ENCODE peak calls at places on chromosomes 4 and X, in ten cellular contexts. E is sigmoid colon; K is naive thymus-derived CD8-positive, alpha-beta T cell; B is ELF-1; X is T-helper 9 cell; L is GM13977; T is bronchial epithelial cell; Q is AG08396; U is ACHN; O is AG09309. F is an unnamed sample.

GRCh38 chrX:107600366-107600765 is 27.9 kb upstream of the PRPS1 start:
- DNase-seq in Q (no peak), O (no peak), T (peak; percentile 12), U (no peak), X (no peak), B (no peak), K (no peak), E (no peak), L (no peak), F (no peak)

GRCh38 chrX:129961180-129962083 is 21.0 kb upstream of the BCORL1 start:
- DNase-seq in X (peak; percentile 46), E (peak; percentile 64), U (peak; percentile 60), Q (no peak), B (peak; percentile 90), O (no peak), T (peak; percentile 37), L (peak; percentile 85), K (peak; percentile 51), F (no peak)

GRCh38 chr4:161457906-161458305 is 705.9 kb downstream of the FSTL5 start:
- DNase-seq in Q (no peak), X (no peak), E (no peak), O (no peak), L (no peak), U (no peak), K (no peak), B (no peak), T (no peak), F (no peak)

GRCh38 chr4:13248621-13249298 is 235.4 kb downstream of the RAB28 start:
- DNase-seq in E (no peak), U (peak; percentile 10), L (no peak), O (no peak), Q (no peak), B (no peak), K (no peak), T (no peak), X (no peak), F (no peak)

GRCh38 chrX:118730500-118731247 is 3.3 kb downstream of the IL13RA1 start:
- DNase-seq in T (peak; percentile 83), L (no peak), U (no peak), B (no peak), O (peak; percentile 59), Q (no peak), K (no peak), X (no peak), E (no peak), F (peak; percentile 41)

GRCh38 chr4:57424231-57424897 is 314.2 kb upstream of the IGFBP7 start:
- DNase-seq in U (peak; percentile 16), K (no peak), Q (peak; percentile 47), E (no peak), X (no peak), B (peak; percentile 14), L (no peak), T (peak; percentile 92), O (peak; percentile 88), F (no peak)

GRCh38 chr4:153161599-153161971 is 42.7 kb upstream of the TRIM2 start:
- DNase-seq in E (no peak), L (no peak), X (no peak), U (no peak), T (no peak), O (no peak), Q (no peak), K (no peak), B (no peak), F (no peak)

GRCh38 chr4:80069108-80069836 is 3.8 kb downstream of the ANTXR2 start:
- DNase-seq in X (no peak), B (no peak), T (peak; percentile 22), O (no peak), L (no peak), Q (no peak), K (no peak), U (no peak), E (no peak), F (no peak)

GRCh38 chr4:100118213-100118612 is 72.1 kb downstream of the DDIT4L start:
- DNase-seq in X (no peak), U (no peak), Q (no peak), O (peak; percentile 18), K (no peak), T (peak; percentile 40), B (no peak), L (no peak), E (no peak), F (no peak)

GRCh38 chrX:71615056-71615455 is 3.3 kb downstream of the CXCR3 start:
- DNase-seq in Q (no peak), U (no peak), L (no peak), T (no peak), E (peak; percentile 11), X (no peak), O (no peak), K (no peak), B (no peak), F (no peak)

GRCh38 chr4:186169942-186170802 is 21.2 kb upstream of the CYP4V2 start:
- DNase-seq in B (no peak), E (no peak), K (no peak), O (no peak), U (no peak), X (no peak), Q (no peak), T (no peak), L (no peak), F (no peak)

GRCh38 chrX:119635799-119636198 is 29.6 kb upstream of the NKRF start:
- DNase-seq in L (no peak), X (no peak), B (no peak), Q (no peak), O (no peak), E (no peak), K (no peak), U (no peak), T (no peak), F (no peak)

GRCh38 chrX:108537005-108537404 is 97.4 kb downstream of the COL4A5 start:
- DNase-seq in O (no peak), X (no peak), T (peak; percentile 38), E (no peak), L (peak; percentile 26), K (no peak), U (peak; percentile 37), B (peak; percentile 22), Q (peak; percentile 14), F (peak; percentile 6)

GRCh38 chr4:99205104-99205979 is 13.7 kb downstream of the ADH6 start:
- DNase-seq in E (no peak), X (no peak), O (no peak), K (no peak), T (peak; percentile 33), B (no peak), Q (no peak), U (no peak), L (no peak), F (no peak)

GRCh38 chr4:41426523-41426922 is 111.4 kb upstream of the LIMCH1 start:
- DNase-seq in B (no peak), K (no peak), X (no peak), E (no peak), Q (no peak), L (no peak), T (no peak), O (no peak), U (no peak), F (no peak)

GRCh38 chr4:11471613-11472012 is 42.9 kb upstream of the HS3ST1 start:
- DNase-seq in O (no peak), X (peak; percentile 26), L (no peak), B (no peak), Q (no peak), U (no peak), K (peak; percentile 27), T (peak; percentile 53), E (peak; percentile 68), F (no peak)

GRCh38 chr4:83599183-83599582 is 63.3 kb downstream of the GPAT3 start:
- DNase-seq in L (no peak), O (no peak), B (no peak), T (peak; percentile 75), U (peak; percentile 60), Q (no peak), E (no peak), X (no peak), K (no peak), F (no peak)

GRCh38 chrX:150361777-150362351 is 1.3 kb upstream of the MAMLD1 start:
- DNase-seq in O (no peak), T (no peak), K (no peak), E (peak; percentile 74), Q (peak; percentile 55), U (peak; percentile 10), B (peak; percentile 46), X (no peak), L (no peak), F (no peak)

GRCh38 chr4:98027827-98028226 is 115.4 kb downstream of the STPG2 start:
- DNase-seq in E (no peak), L (no peak), K (no peak), Q (no peak), U (peak; percentile 45), X (no peak), O (no peak), B (no peak), T (peak; percentile 85), F (no peak)

GRCh38 chr4:116018831-116019230 is 905.4 kb upstream of the NDST4 start:
- DNase-seq in X (no peak), O (no peak), B (no peak), L (no peak), U (no peak), E (no peak), K (no peak), Q (no peak), T (peak; percentile 79), F (no peak)

GRCh38 chr4:72975488-72975784 is 94.1 kb downstream of the COX18 start:
- DNase-seq in O (no peak), U (no peak), T (no peak), Q (no peak), E (no peak), K (no peak), X (no peak), B (no peak), L (no peak), F (no peak)

GRCh38 chr4:22264261-22264660 is 251.6 kb downstream of the ADGRA3 start:
- DNase-seq in L (no peak), U (no peak), K (no peak), Q (no peak), X (no peak), E (no peak), T (no peak), B (no peak), O (no peak), F (no peak)